ENCODE peak calls at places on chromosomes 3 and 15, in seven cellular contexts. Z, J, F, D, B, G and A are unnamed samples.

GRCh38 chr3:58880182-58880581 is 169.6 kb downstream of the CFAP20DC start:
- DNase-seq in D (no peak), Z (peak), B (no peak), F (no peak), G (no peak), J (no peak), A (no peak)

GRCh38 chr3:149310796-149311534 is 22.5 kb downstream of the TM4SF18 start:
- DNase-seq in Z (no peak), F (no peak), B (no peak), D (no peak), J (no peak), G (no peak), A (no peak)

GRCh38 chr15:62067448-62068044 is 769 bp downstream of the C2CD4A start:
- DNase-seq in G (peak), D (peak), F (peak), B (peak), Z (no peak), J (peak), A (peak)

GRCh38 chr3:138675393-138675792 is 66.8 kb downstream of the FAIM start:
- DNase-seq in F (no peak), Z (peak), G (no peak), D (no peak), J (peak), B (no peak), A (peak)

GRCh38 chr3:125150525-125151436 is 61.8 kb downstream of the SLC12A8 start:
- DNase-seq in B (peak), G (peak), D (no peak), F (peak), Z (peak), J (peak), A (no peak)

GRCh38 chr15:43524254-43524847 is 6.9 kb downstream of the MAP1A start:
- DNase-seq in D (no peak), Z (no peak), J (no peak), B (no peak), G (no peak), F (no peak), A (no peak)

GRCh38 chr3:120445654-120446053 is 5.1 kb downstream of the FSTL1 start:
- DNase-seq in B (no peak), F (no peak), J (no peak), G (no peak), D (no peak), Z (no peak), A (no peak)

GRCh38 chr15:101054991-101055390 is 135.8 kb downstream of the LRRK1 start:
- DNase-seq in J (no peak), D (no peak), B (no peak), G (peak), F (peak), Z (no peak), A (no peak)

GRCh38 chr3:146164071-146164470 is 3.1 kb upstream of the PLOD2 start:
- DNase-seq in B (no peak), Z (no peak), F (no peak), G (no peak), J (no peak), D (no peak), A (no peak)

GRCh38 chr15:92819312-92820232 is 80.6 kb upstream of the CHD2 start:
- DNase-seq in J (peak), Z (no peak), D (no peak), B (no peak), F (no peak), G (peak), A (peak)

GRCh38 chr15:73982251-73982962 is 9.7 kb downstream of the STOML1 start:
- DNase-seq in D (no peak), G (no peak), B (no peak), F (no peak), Z (peak), J (no peak), A (peak)

GRCh38 chr3:68941055-68941454 is 8.7 kb upstream of the TAFA4 start:
- DNase-seq in B (no peak), G (peak), D (no peak), F (no peak), J (no peak), Z (no peak), A (no peak)

GRCh38 chr15:31211353-31211752 is 109.8 kb upstream of the TRPM1 start:
- DNase-seq in F (no peak), D (no peak), B (no peak), G (no peak), Z (no peak), J (no peak), A (no peak)

GRCh38 chr3:106006001-106006400 is 137.2 kb upstream of the CBLB start:
- DNase-seq in F (no peak), J (peak), D (no peak), B (no peak), Z (peak), G (no peak), A (peak)

GRCh38 chr3:177146646-177147045 is 50.6 kb downstream of the TBL1XR1 start:
- DNase-seq in D (no peak), Z (peak), G (peak), B (no peak), F (no peak), J (no peak), A (no peak)

GRCh38 chr3:133717424-133717823 is 28.8 kb upstream of the TF start:
- DNase-seq in B (no peak), D (no peak), G (no peak), Z (no peak), F (no peak), J (no peak), A (no peak)

GRCh38 chr3:160827516-160827915 is 71.5 kb downstream of the PPM1L start:
- DNase-seq in J (no peak), F (no peak), D (no peak), G (no peak), Z (no peak), B (no peak), A (no peak)

GRCh38 chr3:133606902-133607301 is 33.4 kb downstream of the CDV3 start:
- DNase-seq in B (no peak), D (no peak), Z (no peak), J (no peak), G (no peak), F (no peak), A (no peak)

GRCh38 chr3:79162653-79163052 is 605.1 kb downstream of the ROBO1 start:
- DNase-seq in G (no peak), J (no peak), D (no peak), Z (peak), F (no peak), B (no peak), A (no peak)

GRCh38 chr15:71080705-71081104 is 34.6 kb upstream of the THSD4 start:
- DNase-seq in Z (peak), D (no peak), F (no peak), J (no peak), B (no peak), G (no peak), A (peak)

GRCh38 chr3:60431599-60431958 is 819.7 kb downstream of the FHIT start:
- DNase-seq in D (no peak), F (no peak), B (peak), G (peak), Z (peak), J (peak), A (peak)

GRCh38 chr15:31305375-31305774 is 21.3 kb upstream of the KLF13 start:
- DNase-seq in J (no peak), D (no peak), G (no peak), Z (no peak), B (no peak), F (peak), A (no peak)

GRCh38 chr3:37892917-37893595 is 31.4 kb downstream of the CTDSPL start:
- DNase-seq in B (no peak), G (no peak), D (no peak), F (no peak), J (no peak), Z (peak), A (peak)

GRCh38 chr3:184575701-184576100 is 14.1 kb downstream of the EPHB3 start:
- DNase-seq in B (no peak), G (no peak), J (no peak), F (no peak), D (no peak), Z (no peak), A (no peak)
- H2BK120ac ChIP-seq in B (no peak), G (no peak), J (no peak), F (no peak), D (no peak), Z (no peak), A (no peak)

GRCh38 chr15:82916161-82916952 is 36.2 kb downstream of the HOMER2 start:
- DNase-seq in F (no peak), B (no peak), D (no peak), G (no peak), Z (no peak), J (no peak), A (no peak)
- H2BK120ac ChIP-seq in F (no peak), B (no peak), D (no peak), G (no peak), Z (no peak), J (no peak), A (no peak)

DNA sequence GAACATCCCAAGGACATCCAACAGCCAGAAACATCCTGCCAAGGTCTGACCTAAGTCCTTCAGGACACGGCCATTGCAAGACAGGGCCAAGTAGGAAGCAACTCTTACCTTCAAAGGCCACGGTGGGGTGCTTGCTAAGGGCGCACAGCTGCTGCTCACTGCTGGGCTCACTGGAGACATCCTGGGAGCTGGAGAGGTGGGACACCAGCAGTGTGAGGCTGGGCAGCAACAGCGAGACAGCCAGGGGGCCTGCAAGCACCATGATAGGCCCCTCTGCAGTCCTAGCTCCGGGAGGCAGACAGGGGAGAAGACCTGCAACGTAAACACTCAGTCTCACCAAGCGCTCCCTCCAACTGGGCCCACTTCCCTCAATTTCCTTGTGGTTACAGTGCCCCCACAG is 79.2 kb downstream of the SEMA5B start:
- DNase-seq in Z (no peak), B (peak), G (no peak), J (peak), F (no peak), D (no peak), A (no peak)
- H2BK120ac ChIP-seq in Z (no peak), B (no peak), G (no peak), J (no peak), F (no peak), D (no peak), A (no peak)

GRCh38 chr3:52805270-52806039 is 10.9 kb downstream of the ITIH3 start:
- DNase-seq in D (no peak), G (no peak), B (no peak), F (no peak), J (no peak), Z (no peak), A (no peak)
- H2BK120ac ChIP-seq in D (no peak), G (no peak), B (no peak), F (no peak), J (no peak), Z (no peak), A (no peak)

DNA sequence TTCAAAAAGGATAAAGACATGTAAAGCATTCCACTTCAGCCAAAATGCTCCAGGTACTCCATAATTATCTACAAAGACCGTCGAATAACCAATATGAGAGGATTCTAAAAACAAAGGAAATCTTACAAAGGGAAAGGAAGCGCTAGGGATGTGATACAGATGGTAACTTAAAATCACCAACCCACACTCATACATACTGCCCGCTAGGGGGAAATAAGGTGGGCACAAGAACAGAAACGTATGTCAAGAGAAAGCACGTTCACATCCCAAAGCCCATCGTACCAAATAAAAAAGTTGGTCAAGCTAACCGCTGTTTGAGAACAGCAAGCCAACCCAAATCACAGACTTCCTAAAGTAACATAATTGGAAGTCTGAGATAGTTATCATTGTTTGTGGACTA is 429.4 kb downstream of the SHQ1 start:
- DNase-seq in J (peak), B (no peak), Z (no peak), D (no peak), G (peak), F (no peak), A (no peak)
- H2BK120ac ChIP-seq in J (no peak), B (no peak), Z (no peak), D (no peak), G (no peak), F (no peak), A (no peak)

GRCh38 chr3:156643729-156644389 is 30.5 kb upstream of the TIPARP start:
- DNase-seq in Z (peak), B (no peak), D (no peak), G (peak), J (no peak), F (no peak), A (peak)
- H2BK120ac ChIP-seq in Z (peak), B (no peak), D (no peak), G (no peak), J (no peak), F (no peak), A (peak)